ENCODE peak calls at places on chromosome 12, in five cellular contexts. O is cardiac fibroblast, U is iris pigment epithelial cell, V is T-helper 9 cell, S is neural crest cell. J is an unnamed sample.
A peak's percentile ranks its signal among the peaks of the same experiment; 100 is the strongest.

GRCh38 chr12:112420740-112421139 is 2.0 kb downstream of the PTPN11 start:
- DNase-seq in O (no peak), U (no peak), V (no peak), S (no peak), J (no peak)

GRCh38 chr12:26632746-26633145 is 200.2 kb downstream of the ITPR2 start:
- DNase-seq in O (no peak), U (no peak), V (no peak), S (no peak), J (no peak)

GRCh38 chr12:92757599-92758121 is 54.9 kb downstream of the PLEKHG7 start:
- DNase-seq in O (no peak), U (no peak), V (no peak), S (no peak), J (no peak)

GRCh38 chr12:49121047-49121696 is 10.0 kb downstream of the TUBA1B start:
- DNase-seq in O (peak; percentile 83), U (peak; percentile 61), V (no peak), S (peak; percentile 33), J (peak; percentile 73)

GRCh38 chr12:109385339-109386078 is 37.8 kb downstream of the MYO1H start:
- DNase-seq in O (peak; percentile 77), U (peak; percentile 40), V (no peak), S (no peak), J (peak; percentile 52)

GRCh38 chr12:68675098-68675842 is 11.5 kb upstream of the NUP107 start:
- DNase-seq in O (no peak), U (no peak), V (peak; percentile 44), S (no peak), J (no peak)

GRCh38 chr12:53381739-53382630 is 2.0 kb downstream of the SP1 start:
- DNase-seq in O (peak; percentile 85), U (peak; percentile 59), V (peak; percentile 14), S (peak; percentile 22), J (peak; percentile 49)

GRCh38 chr12:118064608-118065007 is 3.6 kb upstream of the WSB2 start:
- DNase-seq in O (no peak), U (no peak), V (no peak), S (no peak), J (no peak)

GRCh38 chr12:131044760-131045381 is 91.2 kb downstream of the ADGRD1 start:
- DNase-seq in O (no peak), U (peak; percentile 3), V (no peak), S (no peak), J (no peak)

GRCh38 chr12:49622501-49623141 is 740 bp upstream of the PRPF40B start:
- DNase-seq in O (peak; percentile 22), U (peak; percentile 7), V (peak; percentile 34), S (no peak), J (peak; percentile 51)

GRCh38 chr12:25130741-25131188 is 64.2 kb downstream of the DNAI7 start:
- DNase-seq in O (peak; percentile 69), U (peak; percentile 51), V (no peak), S (no peak), J (no peak)

GRCh38 chr12:93191461-93191860 is 186.3 kb upstream of the NUDT4 start:
- DNase-seq in O (peak; percentile 6), U (no peak), V (no peak), S (no peak), J (no peak)

GRCh38 chr12:68612245-68612644 is 1.5 kb downstream of the RAP1B start:
- DNase-seq in O (peak; percentile 65), U (peak; percentile 40), V (no peak), S (no peak), J (no peak)

GRCh38 chr12:112393328-112393727 is 11.1 kb upstream of the HECTD4 start:
- DNase-seq in O (no peak), U (no peak), V (no peak), S (no peak), J (no peak)

GRCh38 chr12:91819132-91819447 is 326.6 kb downstream of the BTG1 start:
- DNase-seq in O (no peak), U (no peak), V (no peak), S (no peak), J (no peak)

GRCh38 chr12:124720019-124720686 is 143.5 kb downstream of the SCARB1 start:
- DNase-seq in O (peak; percentile 76), U (peak; percentile 80), V (no peak), S (no peak), J (peak; percentile 70)